ENCODE peak calls at places on chromosome X, in seven cellular contexts. L is nucleus accumbens, A is posterior cingulate gyrus, J is erythroblast, U is substantia nigra, M is T-helper 2 cell, W is brain pericyte. P is an unnamed sample.

GRCh38 chrX:40127052-40127451 is 29.3 kb upstream of the BCOR start:
- DNase-seq in L (no peak), A (no peak), J (no peak), U (no peak), M (no peak), W (no peak), P (no peak)

GRCh38 chrX:120001787-120002186 is 58.2 kb upstream of the NKAP start:
- DNase-seq in L (no peak), A (no peak), J (no peak), U (no peak), M (no peak), W (no peak), P (no peak)

GRCh38 chrX:53282313-53282712 is 929 bp upstream of the IQSEC2 start:
- DNase-seq in L (no peak), A (no peak), J (no peak), U (no peak), M (no peak), W (no peak), P (no peak)

GRCh38 chrX:30283456-30284200 is 25.6 kb downstream of the NR0B1 start:
- DNase-seq in L (no peak), A (no peak), J (peak; percentile 55), U (no peak), M (no peak), W (peak; percentile 29), P (no peak)

GRCh38 chrX:12912786-12913185 is 6.4 kb downstream of the TLR8 start:
- DNase-seq in L (no peak), A (no peak), J (no peak), U (no peak), M (no peak), W (no peak), P (no peak)

GRCh38 chrX:131063613-131064012 is 5.5 kb downstream of the ARHGAP36 start:
- DNase-seq in L (no peak), A (no peak), J (no peak), U (no peak), M (no peak), W (no peak), P (no peak)

GRCh38 chrX:150165776-150166610 is 197.1 kb upstream of the MAMLD1 start:
- DNase-seq in L (no peak), A (no peak), J (no peak), U (no peak), M (no peak), W (no peak), P (no peak)

GRCh38 chrX:47562615-47563243 is 1.7 kb downstream of the ARAF start:
- DNase-seq in L (no peak), A (no peak), J (peak; percentile 60), U (no peak), M (no peak), W (no peak), P (no peak)

P was measured in hippocampal formation.